ENCODE peak calls at places on chromosome 3, in eight cellular contexts. P, D, Y, T, H, J, L and I are unnamed samples.

GRCh38 chr3:140541975-140542653 is 135.8 kb upstream of the TRIM42 start:
- DNase-seq in P (no peak), D (no peak), J (peak), L (no peak), Y (no peak), H (no peak), T (no peak), I (no peak)

GRCh38 chr3:36738701-36739100 is 25.7 kb downstream of the DCLK3 start:
- DNase-seq in Y (no peak), D (no peak), H (no peak), J (no peak), L (peak), P (no peak), T (peak), I (no peak)

GRCh38 chr3:23762214-23763039 is 43.3 kb upstream of the UBE2E1 start:
- DNase-seq in T (no peak), D (no peak), J (no peak), Y (peak), L (no peak), H (no peak), P (no peak), I (peak)

GRCh38 chr3:39541917-39542329 is 74.4 kb downstream of the MOBP start:
- DNase-seq in Y (no peak), H (no peak), P (no peak), J (peak), L (no peak), T (peak), D (no peak), I (no peak)

GRCh38 chr3:8608791-8609171 is 35.8 kb downstream of the SSUH2 start:
- DNase-seq in Y (no peak), J (no peak), H (no peak), D (no peak), L (no peak), T (no peak), P (no peak), I (no peak)

GRCh38 chr3:170178631-170179030 is 2.9 kb downstream of the PHC3 start:
- DNase-seq in T (no peak), Y (peak), J (no peak), P (no peak), H (no peak), D (no peak), L (no peak), I (peak)

GRCh38 chr3:14177580-14178246 is 688 bp downstream of the XPC start:
- DNase-seq in H (no peak), J (no peak), D (no peak), L (no peak), T (no peak), Y (peak), P (no peak), I (no peak)

GRCh38 chr3:188283347-188283746 is 129.4 kb downstream of the LPP start:
- DNase-seq in H (no peak), L (no peak), Y (no peak), T (no peak), D (peak), J (no peak), P (peak), I (no peak)

GRCh38 chr3:40593351-40593750 is 68.6 kb downstream of the ZNF621 start:
- DNase-seq in D (no peak), J (no peak), L (no peak), P (no peak), T (no peak), Y (no peak), H (no peak), I (no peak)

GRCh38 chr3:160928183-160928718 is 172.2 kb downstream of the PPM1L start:
- DNase-seq in D (no peak), T (no peak), P (no peak), J (peak), L (no peak), Y (no peak), H (no peak), I (no peak)

GRCh38 chr3:46863261-46863782 is at the start of gene MYL3:
- DNase-seq in J (no peak), H (no peak), L (peak), D (no peak), Y (no peak), T (peak), P (peak), I (no peak)

GRCh38 chr3:197533396-197534347 is 22.1 kb downstream of the BDH1 start:
- DNase-seq in D (no peak), L (no peak), P (no peak), H (no peak), Y (no peak), J (no peak), T (no peak), I (no peak)

GRCh38 chr3:171712168-171712938 is 97.9 kb downstream of the PLD1 start:
- DNase-seq in T (no peak), L (no peak), P (no peak), D (no peak), H (no peak), Y (no peak), J (no peak), I (no peak)

GRCh38 chr3:157355276-157355675 is 81.4 kb upstream of the PTX3 start:
- DNase-seq in T (no peak), Y (no peak), D (no peak), P (no peak), H (no peak), J (no peak), L (no peak), I (no peak)

GRCh38 chr3:157354254-157354653 is 82.4 kb upstream of the PTX3 start:
- DNase-seq in P (no peak), J (no peak), H (no peak), Y (no peak), L (no peak), D (no peak), T (no peak), I (no peak)

GRCh38 chr3:157353657-157354056 is 83.0 kb upstream of the PTX3 start:
- DNase-seq in P (no peak), Y (no peak), J (no peak), L (no peak), H (no peak), T (no peak), D (no peak), I (no peak)

GRCh38 chr3:157356541-157356940 is 80.1 kb upstream of the PTX3 start:
- DNase-seq in J (no peak), L (no peak), D (no peak), H (no peak), T (no peak), Y (no peak), P (no peak), I (no peak)

DNA sequence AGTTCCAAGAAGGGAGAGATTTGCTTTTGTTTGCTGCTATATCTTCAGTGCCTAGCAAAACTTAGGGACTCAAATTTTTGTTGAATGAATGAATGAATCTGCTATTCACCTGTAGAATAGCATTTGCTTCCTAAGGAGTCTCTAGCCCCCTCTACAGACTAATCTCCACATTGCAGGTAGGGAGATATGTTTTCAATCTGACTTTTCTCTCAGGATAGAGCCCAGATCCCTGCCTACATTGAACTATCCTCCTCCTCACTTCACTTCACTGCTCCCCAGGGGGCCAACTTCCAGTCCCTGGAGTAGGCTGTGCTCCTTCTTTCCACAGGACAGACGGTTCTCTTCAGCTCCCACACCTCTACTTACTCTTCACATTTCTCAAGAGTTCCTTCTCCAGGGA is 81.9 kb upstream of the PTX3 start:
- DNase-seq in Y (no peak), T (peak), J (peak), P (no peak), D (no peak), L (no peak), H (no peak), I (peak)
- TF ChIP-seq CTCF in Y (peak), T (peak), J (peak), P (no peak), D (no peak), L (peak), H (peak), I (peak)

DNA sequence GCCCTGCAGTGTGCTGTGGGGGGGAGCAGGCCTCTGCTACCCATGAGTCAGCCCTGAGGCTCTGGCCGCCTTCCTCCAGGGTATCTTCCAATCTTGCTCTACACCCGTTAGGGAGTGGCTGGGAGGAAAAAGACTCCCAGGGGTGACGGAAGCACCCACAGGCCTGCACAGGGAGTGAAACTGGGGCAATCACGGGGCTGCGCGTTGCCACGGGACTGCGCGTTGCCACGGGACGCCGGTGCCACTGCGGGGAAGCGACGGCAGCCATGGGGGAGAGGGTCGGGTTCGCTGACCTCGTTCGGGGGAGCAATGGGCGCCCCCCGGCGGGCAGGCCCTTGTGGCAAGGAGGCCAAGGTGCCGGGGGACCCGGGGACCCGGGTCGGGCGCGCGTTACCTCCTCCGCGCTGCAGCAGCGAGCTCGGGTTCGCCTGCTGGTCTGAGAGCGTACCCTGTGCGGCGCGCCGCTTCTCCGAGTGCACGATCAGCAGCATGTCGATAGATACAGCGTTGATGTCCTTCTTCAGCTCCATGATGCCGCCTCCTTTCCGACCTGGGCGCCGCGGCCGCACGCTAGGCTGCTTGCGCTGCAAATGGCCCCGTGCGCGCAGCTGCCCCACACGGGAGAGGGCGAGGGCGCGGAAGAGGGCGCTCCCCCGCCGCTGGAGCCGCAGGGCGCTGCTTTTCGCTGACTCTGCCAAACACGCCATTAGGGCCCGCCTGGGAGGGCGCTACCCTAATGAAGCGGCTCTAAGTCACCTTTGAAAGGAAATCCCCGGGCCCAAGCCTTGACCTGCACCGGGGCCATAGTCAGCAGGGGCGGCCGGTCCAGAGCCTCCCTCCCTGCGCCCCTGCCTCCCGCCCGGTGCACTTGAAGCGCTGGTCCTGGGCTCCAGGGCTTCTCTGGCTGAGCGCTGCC is at the start of gene KY:
- DNase-seq in H (no peak), L (peak), T (peak), Y (peak), P (no peak), D (no peak), J (no peak), I (no peak)
- TF ChIP-seq CTCF in H (peak), L (peak), T (peak), Y (no peak), P (no peak), D (no peak), J (no peak), I (no peak)

GRCh38 chr3:134885877-134886621 is 91.0 kb downstream of the EPHB1 start:
- DNase-seq in H (no peak), D (no peak), L (no peak), J (peak), Y (peak), P (no peak), T (no peak), I (peak)
- TF ChIP-seq CTCF in H (peak), D (no peak), L (no peak), J (peak), Y (no peak), P (no peak), T (no peak), I (peak)

DNA sequence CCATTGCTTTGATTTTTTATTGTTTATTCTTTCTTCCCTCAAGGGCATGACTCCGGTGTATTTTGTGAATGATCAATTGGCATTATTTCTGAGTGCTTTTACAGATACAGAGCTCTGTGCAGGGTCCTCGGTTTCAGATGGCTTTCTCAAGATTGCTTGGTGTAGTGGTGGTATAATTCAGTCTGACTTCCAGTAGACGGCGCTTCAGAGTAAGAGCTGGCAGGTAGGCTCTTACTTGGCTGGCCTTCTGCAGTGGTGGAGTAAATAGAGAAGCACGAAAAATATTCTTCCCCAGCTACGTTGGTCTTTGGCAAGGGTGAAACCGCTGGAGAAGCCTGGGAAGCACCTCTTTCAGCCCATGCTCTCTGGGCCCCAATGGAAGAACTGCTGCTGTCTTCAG is 723.0 kb upstream of the BCHE start:
- DNase-seq in Y (no peak), H (no peak), P (no peak), D (no peak), J (no peak), T (no peak), L (no peak), I (no peak)
- TF ChIP-seq CTCF in Y (no peak), H (no peak), P (no peak), D (no peak), J (no peak), T (no peak), L (no peak), I (no peak)

GRCh38 chr3:65077124-65077523 is 389.3 kb upstream of the ADAMTS9 start:
- DNase-seq in P (no peak), D (no peak), J (no peak), L (no peak), Y (no peak), T (no peak), H (no peak), I (no peak)

GRCh38 chr3:65083240-65083639 is 395.4 kb upstream of the ADAMTS9 start:
- DNase-seq in T (no peak), Y (no peak), D (no peak), J (no peak), P (no peak), H (no peak), L (no peak), I (no peak)

GRCh38 chr3:65078748-65079147 is 390.9 kb upstream of the ADAMTS9 start:
- DNase-seq in Y (no peak), H (no peak), T (no peak), J (no peak), D (no peak), L (no peak), P (no peak), I (no peak)

GRCh38 chr3:65080432-65080831 is 392.6 kb upstream of the ADAMTS9 start:
- DNase-seq in H (no peak), D (no peak), P (no peak), T (peak), J (no peak), L (no peak), Y (no peak), I (no peak)
- TF ChIP-seq CTCF in H (no peak), D (no peak), P (peak), T (no peak), J (no peak), L (peak), Y (no peak), I (no peak)

GRCh38 chr3:135788978-135789377 is 176.6 kb upstream of the PPP2R3A start:
- DNase-seq in Y (no peak), P (no peak), J (no peak), H (no peak), L (no peak), T (no peak), D (no peak), I (no peak)

DNA sequence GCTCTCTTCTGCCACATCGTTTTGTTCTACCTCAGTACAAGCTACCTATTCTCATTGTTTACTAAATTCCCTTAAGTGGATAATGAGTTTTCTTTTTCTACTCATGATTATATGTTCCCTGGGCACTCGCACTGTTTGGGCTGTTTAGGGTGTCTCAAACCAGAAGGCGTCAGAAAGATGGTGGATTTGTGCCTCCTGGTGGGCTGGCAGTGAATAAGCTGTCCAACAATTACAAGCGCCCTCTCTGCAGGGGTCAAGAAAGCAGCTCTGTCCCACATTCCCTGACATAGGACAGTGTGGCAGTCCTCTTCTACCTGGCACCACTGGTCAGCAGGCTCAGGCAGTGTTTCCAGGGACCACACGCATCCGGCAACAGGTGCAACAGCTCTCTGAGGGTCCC is 173.4 kb upstream of the PPP2R3A start:
- DNase-seq in J (no peak), Y (no peak), D (no peak), P (no peak), T (no peak), L (no peak), H (no peak), I (no peak)
- TF ChIP-seq CTCF in J (peak), Y (no peak), D (no peak), P (no peak), T (no peak), L (no peak), H (peak), I (peak)

GRCh38 chr3:148791955-148792354 is 35.7 kb upstream of the CPB1 start:
- DNase-seq in J (no peak), Y (no peak), L (no peak), P (no peak), T (no peak), D (no peak), H (no peak), I (no peak)

GRCh38 chr3:148796799-148797198 is 30.8 kb upstream of the CPB1 start:
- DNase-seq in J (peak), D (no peak), T (no peak), L (no peak), Y (no peak), H (no peak), P (no peak), I (no peak)

GRCh38 chr3:148791296-148791695 is 36.3 kb upstream of the CPB1 start:
- DNase-seq in L (no peak), J (no peak), Y (no peak), T (no peak), D (no peak), H (no peak), P (no peak), I (no peak)

GRCh38 chr3:148792540-148792939 is 35.1 kb upstream of the CPB1 start:
- DNase-seq in H (no peak), D (no peak), J (no peak), P (no peak), L (no peak), T (no peak), Y (no peak), I (no peak)

DNA sequence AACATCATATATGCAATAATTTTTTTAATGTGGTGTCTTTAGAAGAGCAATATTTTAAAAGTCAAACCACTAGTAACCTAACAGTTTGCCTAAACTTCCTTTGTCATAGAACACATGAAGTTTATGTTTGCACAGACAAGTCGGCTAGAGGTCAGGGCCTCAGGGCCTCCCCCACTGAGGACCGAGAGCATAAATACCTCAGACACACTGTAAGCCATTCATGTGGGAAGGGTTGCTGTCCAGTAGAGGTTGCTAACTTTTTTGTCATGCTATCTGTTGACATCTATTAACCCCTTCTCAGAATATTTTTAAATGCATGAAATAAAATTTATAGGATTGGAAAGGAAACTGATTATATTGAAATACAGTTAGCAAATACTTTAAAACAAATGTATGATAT is 33.3 kb upstream of the CPB1 start:
- DNase-seq in T (no peak), H (no peak), J (peak), Y (no peak), P (no peak), L (no peak), D (no peak), I (no peak)
- TF ChIP-seq CTCF in T (no peak), H (no peak), J (no peak), Y (no peak), P (no peak), L (no peak), D (no peak), I (no peak)

GRCh38 chr3:89306535-89306934 is 199.1 kb downstream of the EPHA3 start:
- DNase-seq in T (no peak), J (no peak), P (no peak), H (no peak), Y (no peak), L (no peak), D (no peak), I (no peak)

GRCh38 chr3:89315750-89316149 is 208.3 kb downstream of the EPHA3 start:
- DNase-seq in Y (no peak), T (no peak), L (no peak), D (no peak), P (no peak), J (no peak), H (no peak), I (no peak)

GRCh38 chr3:89314454-89314853 is 207.0 kb downstream of the EPHA3 start:
- DNase-seq in P (no peak), H (no peak), J (peak), D (no peak), Y (no peak), T (peak), L (no peak), I (no peak)

GRCh38 chr3:89312141-89312540 is 204.7 kb downstream of the EPHA3 start:
- DNase-seq in L (no peak), T (no peak), D (no peak), J (no peak), P (no peak), Y (no peak), H (no peak), I (no peak)
- TF ChIP-seq CTCF in L (no peak), T (no peak), D (no peak), J (no peak), P (no peak), Y (no peak), H (no peak), I (no peak)

DNA sequence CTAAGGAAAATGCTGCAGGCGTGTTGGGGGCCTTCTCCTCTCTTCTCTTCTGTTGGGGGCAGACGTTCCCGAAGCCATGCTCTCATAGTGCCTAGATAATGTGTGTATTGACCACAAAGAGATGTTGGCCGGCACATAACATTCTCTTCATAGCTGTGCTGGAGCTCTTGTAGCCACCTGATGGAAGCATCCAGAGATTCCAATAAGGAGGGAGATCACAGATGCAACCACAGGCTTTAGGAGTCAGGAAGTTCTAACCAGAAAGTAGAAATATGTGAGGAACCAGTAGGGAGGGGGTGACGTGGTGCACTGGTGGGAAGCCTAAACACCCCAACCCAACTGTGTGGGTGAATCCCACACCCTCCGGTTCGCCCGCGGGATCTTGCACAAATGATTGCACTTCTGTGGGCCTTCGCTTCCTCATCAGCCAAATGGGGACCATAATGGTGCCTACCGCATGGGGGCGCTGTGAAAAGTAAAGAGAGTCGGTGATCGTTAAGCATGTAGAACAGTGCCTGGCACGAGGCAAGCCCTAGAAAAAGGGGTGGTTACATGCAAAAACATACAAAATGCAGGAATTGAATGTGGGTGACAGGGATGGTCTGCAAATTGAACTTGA is 87.8 kb downstream of the TOP2B start:
- DNase-seq in H (no peak), L (no peak), J (no peak), D (no peak), Y (no peak), T (no peak), P (no peak), I (no peak)
- TF ChIP-seq CTCF in H (peak), L (no peak), J (no peak), D (no peak), Y (peak), T (no peak), P (no peak), I (no peak)